ENCODE peak calls at places on chromosomes 1 and 21, in nine cellular contexts. J, W, N, I, M, E, T, G and L are unnamed samples.

GRCh38 chr1:37098196-37098595 is 63.9 kb upstream of the GRIK3 start:
- DNase-seq in M (no peak), T (no peak), N (peak; percentile 41), J (no peak), G (no peak), W (no peak), I (no peak), E (peak; percentile 70), L (no peak)

GRCh38 chr1:89126602-89127001 is 688 bp upstream of the GBP2 start:
- DNase-seq in T (no peak), W (no peak), M (no peak), J (peak; percentile 1), I (no peak), N (no peak), E (no peak), G (no peak), L (no peak)

GRCh38 chr1:169119405-169119804 is 12.9 kb downstream of the ATP1B1 start:
- DNase-seq in I (no peak), J (peak; percentile 38), W (no peak), E (no peak), G (no peak), T (no peak), M (no peak), N (no peak), L (no peak)

GRCh38 chr1:223878598-223879325 is 33.0 kb upstream of the TP53BP2 start:
- DNase-seq in G (no peak), T (no peak), I (no peak), E (peak; percentile 19), W (no peak), M (no peak), J (no peak), N (no peak), L (no peak)

GRCh38 chr1:57204942-57205787 is 218.7 kb downstream of the DAB1 start:
- DNase-seq in J (no peak), G (no peak), I (no peak), M (no peak), T (no peak), N (peak; percentile 43), E (no peak), W (no peak), L (peak; percentile 60)

GRCh38 chr1:230197644-230198567 is 130.9 kb downstream of the GALNT2 start:
- DNase-seq in E (no peak), T (no peak), N (no peak), J (no peak), W (no peak), G (peak; percentile 68), I (no peak), M (no peak), L (no peak)

GRCh38 chr1:67020304-67020703 is 33.6 kb downstream of the SLC35D1 start:
- DNase-seq in W (no peak), I (no peak), E (no peak), T (no peak), N (no peak), J (peak; percentile 57), G (no peak), M (no peak), L (no peak)

GRCh38 chr1:147089457-147089856 is 82.8 kb downstream of the PRKAB2 start:
- DNase-seq in J (no peak), I (no peak), E (no peak), M (no peak), N (no peak), W (no peak), G (no peak), T (no peak), L (no peak)

GRCh38 chr1:219074084-219074728 is 99.5 kb upstream of the LYPLAL1 start:
- DNase-seq in E (no peak), N (no peak), I (no peak), T (no peak), W (no peak), J (no peak), G (no peak), M (no peak), L (no peak)

GRCh38 chr1:24949331-24949881 is 19.3 kb upstream of the RUNX3 start:
- DNase-seq in E (no peak), N (no peak), T (no peak), J (peak; percentile 39), I (no peak), M (no peak), G (no peak), W (no peak), L (no peak)

GRCh38 chr1:220772846-220773245 is 13.9 kb upstream of the MTARC1 start:
- DNase-seq in J (no peak), I (no peak), G (no peak), M (no peak), W (no peak), T (no peak), N (no peak), E (no peak), L (no peak)

GRCh38 chr1:195591917-195592672 is 1016.1 kb downstream of the KCNT2 start:
- DNase-seq in M (no peak), E (no peak), G (no peak), T (no peak), N (no peak), W (no peak), J (peak; percentile 86), I (no peak), L (no peak)

GRCh38 chr21:25907573-25908275 is 173.0 kb downstream of the GABPA start:
- DNase-seq in M (no peak), G (no peak), J (no peak), W (no peak), E (no peak), T (no peak), I (no peak), N (no peak), L (no peak)

GRCh38 chr1:214124915-214125314 is 137.1 kb downstream of the PROX1 start:
- DNase-seq in N (no peak), G (no peak), J (no peak), I (no peak), M (no peak), E (no peak), T (no peak), W (no peak), L (no peak)

GRCh38 chr1:51897699-51898031 is 19.1 kb upstream of the NRDC start:
- DNase-seq in T (no peak), N (no peak), I (no peak), G (no peak), E (no peak), W (no peak), J (peak; percentile 97), M (no peak), L (no peak)

GRCh38 chr1:231590453-231591198 is 36.0 kb upstream of the DISC1 start:
- DNase-seq in J (peak; percentile 72), W (no peak), T (peak; percentile 48), E (peak; percentile 62), I (peak; percentile 29), N (peak; percentile 53), G (no peak), M (peak; percentile 41), L (peak; percentile 20)

GRCh38 chr21:42112857-42113256 is 41.7 kb downstream of the UMODL1 start:
- DNase-seq in T (no peak), I (no peak), M (no peak), E (no peak), W (no peak), G (no peak), J (peak; percentile 29), N (no peak), L (no peak)

GRCh38 chr1:180181048-180181447 is 26.4 kb downstream of the QSOX1 start:
- DNase-seq in N (no peak), G (no peak), M (no peak), E (peak; percentile 69), T (no peak), I (no peak), J (peak; percentile 17), W (peak; percentile 60), L (no peak)

GRCh38 chr1:31605908-31606427 is 11.5 kb upstream of the HCRTR1 start:
- DNase-seq in E (no peak), I (no peak), N (no peak), W (no peak), T (no peak), G (no peak), M (no peak), J (peak; percentile 63), L (no peak)

GRCh38 chr1:91529856-91530255 is 29.2 kb downstream of the CDC7 start:
- DNase-seq in N (no peak), J (peak; percentile 57), I (no peak), G (no peak), T (no peak), W (no peak), M (no peak), E (no peak), L (no peak)

GRCh38 chr1:205632374-205633169 is 761 bp upstream of the ELK4 start:
- DNase-seq in E (no peak), M (no peak), W (no peak), G (no peak), N (no peak), I (no peak), J (peak; percentile 16), T (no peak), L (no peak)

GRCh38 chr1:8409107-8409506 is 91.2 kb downstream of the SLC45A1 start:
- DNase-seq in I (no peak), E (no peak), N (peak; percentile 34), T (no peak), J (peak; percentile 74), W (no peak), M (no peak), G (no peak), L (peak; percentile 35)

GRCh38 chr1:165688046-165688445 is 10.3 kb downstream of the ALDH9A1 start:
- DNase-seq in N (no peak), J (no peak), I (no peak), W (no peak), G (no peak), E (no peak), T (no peak), M (no peak), L (no peak)

GRCh38 chr1:164726235-164726634 is 167.3 kb downstream of the PBX1 start:
- DNase-seq in J (peak; percentile 99), E (no peak), I (no peak), G (no peak), M (peak; percentile 54), N (no peak), T (no peak), W (no peak), L (no peak)

GRCh38 chr1:32766328-32766972 is 50.7 kb downstream of the YARS1 start:
- DNase-seq in M (no peak), J (no peak), W (no peak), T (no peak), E (no peak), G (no peak), N (no peak), I (no peak), L (no peak)